ENCODE peak calls at places on chromosomes 5 and 9, in six cellular contexts. N, A, R, E, M and G are unnamed samples.

GRCh38 chr5:1201327-1202025 is at the start of gene SLC6A19:
- DNase-seq in R (no peak), M (no peak), E (no peak), A (no peak), N (no peak), G (no peak)

GRCh38 chr9:1978941-1979340 is 36.2 kb upstream of the SMARCA2 start:
- DNase-seq in A (no peak), N (no peak), E (peak), R (no peak), M (peak), G (no peak)

GRCh38 chr5:10620346-10620745 is 56.5 kb downstream of the ANKRD33B start:
- DNase-seq in M (no peak), A (no peak), R (no peak), E (no peak), N (no peak), G (no peak)

GRCh38 chr9:132114102-132114707 is 34.5 kb upstream of the MED27 start:
- DNase-seq in N (peak), R (no peak), M (peak), E (peak), A (peak), G (peak)

GRCh38 chr5:152314196-152314829 is 90.8 kb downstream of the NMUR2 start:
- DNase-seq in E (no peak), N (no peak), M (no peak), R (no peak), A (no peak), G (no peak)

GRCh38 chr5:133321833-133322420 is 270.1 kb downstream of the HSPA4 start:
- DNase-seq in R (no peak), A (no peak), N (no peak), M (no peak), E (no peak), G (no peak)

GRCh38 chr9:136002886-136003285 is 41.7 kb upstream of the UBAC1 start:
- DNase-seq in N (no peak), R (no peak), M (no peak), E (no peak), A (no peak), G (no peak)

GRCh38 chr9:121445986-121446385 is 53.7 kb downstream of the GGTA1 start:
- DNase-seq in A (no peak), E (no peak), R (no peak), N (no peak), M (no peak), G (no peak)

GRCh38 chr9:962023-962422 is 14.4 kb upstream of the DMRT3 start:
- DNase-seq in E (no peak), A (no peak), N (no peak), R (no peak), M (peak), G (no peak)

GRCh38 chr9:76463211-76463610 is 4.2 kb downstream of the GCNT1 start:
- DNase-seq in M (no peak), E (no peak), R (no peak), A (no peak), N (no peak), G (no peak)

GRCh38 chr9:80491086-80491749 is 919.5 kb downstream of the TLE4 start:
- DNase-seq in M (no peak), N (no peak), A (no peak), R (no peak), E (no peak), G (no peak)

GRCh38 chr9:6076856-6077255 is 61.4 kb upstream of the RANBP6 start:
- DNase-seq in M (no peak), R (no peak), A (no peak), E (no peak), N (no peak), G (no peak)

GRCh38 chr9:115649991-115650472 is 503.6 kb upstream of the PAPPA start:
- DNase-seq in A (no peak), M (peak), E (peak), N (no peak), R (peak), G (peak)

GRCh38 chr9:113594484-113595299 is 131.2 kb downstream of the RGS3 start:
- DNase-seq in A (no peak), E (no peak), R (no peak), N (no peak), M (no peak), G (no peak)

GRCh38 chr5:175383350-175383749 is 60.6 kb downstream of the DRD1 start:
- DNase-seq in R (no peak), M (no peak), E (no peak), N (no peak), A (no peak), G (no peak)

GRCh38 chr5:168721966-168722365 is 142.8 kb upstream of the PANK3 start:
- DNase-seq in A (no peak), N (no peak), R (no peak), E (no peak), M (no peak), G (no peak)

GRCh38 chr5:16179936-16180788 is 571 bp upstream of the MARCHF11 start:
- DNase-seq in R (no peak), E (no peak), A (no peak), N (no peak), M (no peak), G (peak)

GRCh38 chr5:132812949-132813598 is at the start of gene SOWAHA:
- DNase-seq in E (no peak), N (no peak), M (no peak), A (no peak), R (peak), G (peak)

GRCh38 chr9:108536836-108537601 is 318.8 kb downstream of the ACTL7B start:
- DNase-seq in E (peak), R (no peak), M (peak), A (no peak), N (no peak), G (no peak)

GRCh38 chr9:109117856-109118801 is 1.6 kb downstream of the TMEM245 start:
- DNase-seq in R (no peak), E (peak), A (no peak), N (peak), M (peak), G (no peak)

GRCh38 chr9:16482764-16483163 is 387.7 kb downstream of the BNC2 start:
- DNase-seq in M (peak), N (no peak), A (no peak), E (no peak), R (no peak), G (no peak)

GRCh38 chr5:14097998-14098471 is 45.1 kb upstream of the TRIO start:
- DNase-seq in E (peak), N (no peak), M (no peak), A (no peak), R (no peak), G (no peak)

GRCh38 chr9:18605763-18606162 is 131.8 kb downstream of the ADAMTSL1 start:
- DNase-seq in M (no peak), A (no peak), R (no peak), E (peak), N (no peak), G (no peak)

GRCh38 chr5:94375801-94376200 is 242.6 kb downstream of the KIAA0825 start:
- DNase-seq in E (peak), R (no peak), M (peak), A (no peak), N (no peak), G (no peak)

GRCh38 chr5:73395274-73395673 is 53.3 kb downstream of the FOXD1 start:
- DNase-seq in M (peak), A (no peak), E (peak), N (no peak), R (no peak), G (no peak)

GRCh38 chr9:114078021-114078780 is at the start of gene AMBP:
- DNase-seq in M (peak), A (no peak), N (no peak), E (no peak), R (no peak), G (no peak)

GRCh38 chr9:14256588-14256987 is 57.4 kb downstream of the NFIB start:
- DNase-seq in E (no peak), R (no peak), N (no peak), M (no peak), A (no peak), G (no peak)

GRCh38 chr5:91264311-91265051 is 118.6 kb downstream of the ARRDC3 start:
- DNase-seq in M (no peak), E (no peak), R (no peak), N (no peak), A (no peak), G (no peak)

GRCh38 chr9:98700801-98701200 is 7.9 kb downstream of the GABBR2 start:
- DNase-seq in R (no peak), E (no peak), M (no peak), N (no peak), A (no peak), G (no peak)

GRCh38 chr9:79693750-79694149 is 122.0 kb downstream of the TLE4 start:
- DNase-seq in N (no peak), R (no peak), E (no peak), A (no peak), M (no peak), G (no peak)

GRCh38 chr5:177025139-177025538 is 2.6 kb downstream of the ZNF346 start:
- DNase-seq in M (no peak), E (peak), N (no peak), A (no peak), R (no peak), G (no peak)

GRCh38 chr5:56190500-56190899 is 42.6 kb downstream of the ANKRD55 start:
- DNase-seq in A (no peak), E (peak), R (no peak), N (no peak), M (peak), G (no peak)